ENCODE peak calls at places on chromosomes 7 and 10, in four cellular contexts. T, M, B and W are unnamed samples.

GRCh38 chr7:149814494-149814893 is 23.7 kb upstream of the ZNF862 start:
- DNase-seq in T (no peak), M (no peak), B (no peak), W (no peak)

GRCh38 chr10:92688573-92688926 is 1.2 kb upstream of the HHEX start:
- DNase-seq in T (no peak), M (no peak), B (no peak), W (no peak)

GRCh38 chr7:19853261-19853832 is 79.9 kb upstream of the TMEM196 start:
- DNase-seq in T (no peak), M (no peak), B (no peak), W (no peak)

GRCh38 chr7:140640727-140641531 is at the start of gene DENND2A:
- DNase-seq in T (peak), M (peak), B (peak), W (no peak)

GRCh38 chr7:31633454-31633853 is 53.6 kb upstream of the PPP1R17 start:
- DNase-seq in T (no peak), M (no peak), B (no peak), W (no peak)

GRCh38 chr10:78972160-78972946 is 96.4 kb upstream of the ZMIZ1 start:
- DNase-seq in T (peak), M (peak), B (peak), W (no peak)

GRCh38 chr7:90625051-90625450 is 28.9 kb downstream of the CDK14 start:
- DNase-seq in T (peak), M (no peak), B (no peak), W (no peak)

GRCh38 chr10:34475222-34475621 is 339.9 kb downstream of the PARD3 start:
- DNase-seq in T (no peak), M (no peak), B (no peak), W (no peak)

GRCh38 chr7:72183835-72184234 is 228.3 kb downstream of the CALN1 start:
- DNase-seq in T (no peak), M (no peak), B (peak), W (no peak)

GRCh38 chr7:45709168-45710034 is 135.2 kb downstream of the ADCY1 start:
- DNase-seq in T (no peak), M (no peak), B (no peak), W (no peak)

GRCh38 chr7:24733414-24734060 is 23.7 kb downstream of the GSDME start:
- DNase-seq in T (no peak), M (no peak), B (no peak), W (no peak)

GRCh38 chr10:91023708-91024438 is 103.0 kb upstream of the ANKRD1 start:
- DNase-seq in T (no peak), M (no peak), B (no peak), W (no peak)

GRCh38 chr7:94031865-94032264 is 27.7 kb upstream of the BET1 start:
- DNase-seq in T (no peak), M (no peak), B (no peak), W (no peak)

GRCh38 chr7:74502216-74502891 is 48.6 kb downstream of the GTF2IRD1 start:
- DNase-seq in T (peak), M (peak), B (no peak), W (no peak)

GRCh38 chr7:131011976-131012375 is 278.0 kb upstream of the KLF14 start:
- DNase-seq in T (peak), M (no peak), B (no peak), W (peak)

GRCh38 chr7:43491984-43492383 is 90.9 kb upstream of the STK17A start:
- DNase-seq in T (peak), M (no peak), B (no peak), W (peak)

GRCh38 chr7:139232377-139232717 is 1.3 kb downstream of the UBN2 start:
- DNase-seq in T (no peak), M (no peak), B (no peak), W (no peak)

GRCh38 chr10:115063702-115064479 is 29.3 kb upstream of the ATRNL1 start:
- DNase-seq in T (no peak), M (no peak), B (no peak), W (no peak)

GRCh38 chr7:30459591-30460245 is 18.9 kb downstream of the NOD1 start:
- DNase-seq in T (peak), M (no peak), B (no peak), W (peak)
- H3K4me3 ChIP-seq in T (no peak), M (no peak), B (no peak), W (no peak)

GRCh38 chr10:23694921-23695824 is 256.3 kb downstream of the OTUD1 start:
- DNase-seq in T (no peak), M (no peak), B (peak), W (no peak)
- H3K4me3 ChIP-seq in T (no peak), M (peak), B (peak), W (no peak)

DNA sequence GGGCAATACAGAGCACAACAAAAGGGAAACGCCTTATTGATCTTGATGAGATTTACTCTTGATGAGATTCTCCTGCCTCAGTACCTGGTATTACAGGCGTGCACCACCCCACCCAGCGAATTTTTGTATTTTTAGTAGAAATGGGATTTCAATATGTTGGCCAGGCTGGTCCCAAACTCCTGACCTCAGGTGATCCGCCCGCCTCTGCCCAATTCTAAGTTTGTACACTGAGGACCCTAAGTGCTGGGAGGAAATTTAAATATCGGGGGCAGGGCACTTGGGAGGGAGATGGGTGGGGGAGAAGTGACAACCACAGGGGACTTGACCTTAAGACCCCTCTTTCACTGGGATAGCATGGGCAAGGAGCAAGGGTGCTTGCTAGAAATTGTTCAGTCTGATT is 14.1 kb downstream of the HNRNPF start:
- DNase-seq in T (no peak), M (no peak), B (no peak), W (no peak)
- H3K4me3 ChIP-seq in T (no peak), M (peak), B (peak), W (no peak)

GRCh38 chr7:113085781-113086390 is 741 bp downstream of the GPR85 start:
- DNase-seq in T (peak), M (no peak), B (no peak), W (no peak)

GRCh38 chr7:113084499-113085172 is 2.0 kb downstream of the GPR85 start:
- DNase-seq in T (no peak), M (no peak), B (no peak), W (no peak)

GRCh38 chr7:113086928-113087277 is 276 bp upstream of the GPR85 start:
- DNase-seq in T (no peak), M (no peak), B (no peak), W (no peak)

GRCh38 chr7:113086431-113086888 is at the start of gene GPR85:
- DNase-seq in T (peak), M (peak), B (peak), W (no peak)

GRCh38 chr7:113087278-113087998 is 811 bp upstream of the GPR85 start:
- DNase-seq in T (peak), M (no peak), B (no peak), W (peak)
- H3K4me3 ChIP-seq in T (peak), M (no peak), B (no peak), W (peak)

GRCh38 chr7:112204776-112205347 is 1.3 kb downstream of the DOCK4 start:
- DNase-seq in T (peak), M (no peak), B (no peak), W (no peak)

GRCh38 chr7:112201839-112202238 is 4.4 kb downstream of the DOCK4 start:
- DNase-seq in T (no peak), M (no peak), B (no peak), W (no peak)

GRCh38 chr7:112201421-112201820 is 4.8 kb downstream of the DOCK4 start:
- DNase-seq in T (peak), M (no peak), B (no peak), W (no peak)

GRCh38 chr7:112204072-112204775 is 2.0 kb downstream of the DOCK4 start:
- DNase-seq in T (peak), M (no peak), B (peak), W (no peak)

GRCh38 chr7:112202819-112203218 is 3.4 kb downstream of the DOCK4 start:
- DNase-seq in T (no peak), M (peak), B (no peak), W (no peak)
- H3K4me3 ChIP-seq in T (no peak), M (no peak), B (no peak), W (no peak)

DNA sequence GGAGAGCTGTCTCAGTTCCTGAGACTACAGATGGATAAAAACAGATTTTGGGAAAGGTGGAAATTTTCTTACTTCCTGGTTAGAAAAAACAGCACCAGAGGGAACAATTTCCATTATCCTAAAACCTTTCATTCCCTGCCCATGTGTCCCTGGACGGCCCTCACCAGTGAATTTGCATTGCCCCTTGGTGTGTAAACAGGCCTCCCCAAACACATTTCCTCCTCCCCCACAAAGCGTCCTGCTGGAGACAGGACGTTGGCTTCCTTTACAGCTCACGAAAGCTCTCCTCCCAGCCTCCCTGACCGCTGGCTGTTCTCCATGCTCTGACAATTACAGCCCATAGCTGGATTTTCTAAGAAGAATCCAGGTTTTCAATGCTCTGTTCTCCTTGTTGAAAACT is 724.2 kb upstream of the CELF2 start:
- DNase-seq in T (peak), M (no peak), B (no peak), W (no peak)
- H3K4me3 ChIP-seq in T (no peak), M (no peak), B (no peak), W (no peak)

DNA sequence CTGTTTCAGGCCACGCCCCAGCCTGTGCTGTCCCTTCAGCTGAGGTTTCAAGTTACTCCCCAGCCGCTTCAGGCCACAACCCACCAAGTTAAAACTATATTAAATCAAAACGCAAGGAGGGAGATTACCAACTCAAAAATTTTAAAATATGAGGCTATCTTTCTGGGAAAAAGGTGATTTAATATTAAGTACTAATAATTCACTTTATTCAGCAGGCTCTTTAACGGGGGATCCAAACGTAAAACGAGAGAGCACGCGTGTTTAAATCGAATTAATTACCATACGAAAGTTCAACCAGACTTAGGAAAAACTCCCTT is 1.2 kb upstream of the AKR1B15 start:
- DNase-seq in T (peak), M (peak), B (peak), W (peak)
- H3K4me3 ChIP-seq in T (peak), M (peak), B (peak), W (peak)

GRCh38 chr10:48606530-48607355 is 1.9 kb upstream of the ARHGAP22 start:
- DNase-seq in T (peak), M (no peak), B (no peak), W (peak)

GRCh38 chr10:48605786-48606529 is 1.1 kb upstream of the ARHGAP22 start:
- DNase-seq in T (peak), M (no peak), B (no peak), W (no peak)

GRCh38 chr10:48608926-48609325 is 4.1 kb upstream of the ARHGAP22 start:
- DNase-seq in T (no peak), M (no peak), B (no peak), W (no peak)

GRCh38 chr10:48608279-48608681 is 3.4 kb upstream of the ARHGAP22 start:
- DNase-seq in T (no peak), M (no peak), B (peak), W (no peak)

GRCh38 chr10:48607356-48608278 is 2.7 kb upstream of the ARHGAP22 start:
- DNase-seq in T (no peak), M (no peak), B (no peak), W (no peak)
- H3K4me3 ChIP-seq in T (no peak), M (no peak), B (no peak), W (no peak)